ENCODE peak calls at places on chromosomes 16 and 17, in six cellular contexts. G is MM.1S; K is tibial nerve; T is testis; I is IMR-90; F is CD8-positive, alpha-beta memory T cell. M is an unnamed sample.

GRCh38 chr16:49470550-49470949 is 96.9 kb downstream of the C16orf78 start:
- DNase-seq in I (no peak), F (no peak), K (no peak), T (no peak), G (no peak), M (peak)

GRCh38 chr17:50123649-50124349 is 6.2 kb downstream of the SAMD14 start:
- DNase-seq in F (no peak), K (no peak), T (no peak), I (peak), G (no peak), M (no peak)

GRCh38 chr17:29154516-29155234 is 25.5 kb downstream of the MYO18A start:
- DNase-seq in I (no peak), T (no peak), K (no peak), F (no peak), G (no peak), M (peak)

GRCh38 chr17:48024149-48025039 is 13.2 kb downstream of the COPZ2 start:
- DNase-seq in K (peak), G (peak), T (no peak), F (peak), I (no peak), M (peak)

GRCh38 chr16:3193221-3194212 is 5.5 kb downstream of the OR1F1 start:
- DNase-seq in F (no peak), I (no peak), T (no peak), K (no peak), G (no peak), M (no peak)

GRCh38 chr16:86664518-86665318 is 86.4 kb downstream of the FOXL1 start:
- DNase-seq in G (no peak), I (peak), F (no peak), K (no peak), T (no peak), M (no peak)

GRCh38 chr16:72787519-72788268 is 260.2 kb downstream of the ZFHX3 start:
- DNase-seq in G (peak), I (peak), K (peak), F (peak), T (peak), M (peak)

GRCh38 chr17:4375039-4375748 is 8.7 kb upstream of the UBE2G1 start:
- DNase-seq in G (peak), K (no peak), I (no peak), F (no peak), T (no peak), M (no peak)

GRCh38 chr17:63358111-63358839 is 87.8 kb downstream of the CYB561 start:
- DNase-seq in I (peak), T (no peak), G (no peak), F (no peak), K (no peak), M (no peak)

GRCh38 chr16:81136331-81137011 is 40.3 kb upstream of the GCSH start:
- DNase-seq in G (no peak), F (no peak), K (peak), I (no peak), T (no peak), M (no peak)

GRCh38 chr16:11629071-11630030 is 38.9 kb upstream of the SNN start:
- DNase-seq in T (peak), I (peak), K (no peak), F (no peak), G (peak), M (no peak)

GRCh38 chr16:11626657-11627291 is 40.1 kb upstream of the LITAF start:
- DNase-seq in T (no peak), I (no peak), K (no peak), G (no peak), F (no peak), M (no peak)

GRCh38 chr16:11627822-11628457 is 40.3 kb upstream of the SNN start:
- DNase-seq in I (peak), K (no peak), T (no peak), G (no peak), F (no peak), M (no peak)

GRCh38 chr16:11625769-11626168 is 39.0 kb upstream of the LITAF start:
- DNase-seq in G (no peak), K (no peak), F (no peak), T (no peak), I (peak), M (no peak)

DNA sequence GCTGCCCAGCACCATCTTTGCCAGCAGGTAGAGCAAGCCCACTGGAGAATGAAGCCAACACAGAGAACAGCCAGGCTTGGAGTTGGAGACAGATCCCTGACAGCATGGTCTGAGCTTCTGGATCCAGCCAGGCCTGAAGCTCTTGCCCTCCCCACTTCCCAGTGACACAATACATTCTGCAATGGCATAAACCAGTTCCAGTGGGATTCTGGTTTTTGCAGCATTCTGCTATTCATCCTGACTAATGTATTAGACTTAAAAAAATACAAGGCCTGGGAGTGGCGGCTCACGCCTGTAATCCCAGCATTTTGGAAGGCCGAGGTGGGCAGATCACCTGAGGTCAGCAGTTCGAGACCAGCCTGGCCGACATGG is 40.6 kb upstream of the LITAF start:
- DNase-seq in F (no peak), K (no peak), I (no peak), G (no peak), T (no peak), M (no peak)
- H3K4me3 ChIP-seq in F (no peak), K (no peak), I (no peak), G (no peak), T (no peak), M (no peak)

DNA sequence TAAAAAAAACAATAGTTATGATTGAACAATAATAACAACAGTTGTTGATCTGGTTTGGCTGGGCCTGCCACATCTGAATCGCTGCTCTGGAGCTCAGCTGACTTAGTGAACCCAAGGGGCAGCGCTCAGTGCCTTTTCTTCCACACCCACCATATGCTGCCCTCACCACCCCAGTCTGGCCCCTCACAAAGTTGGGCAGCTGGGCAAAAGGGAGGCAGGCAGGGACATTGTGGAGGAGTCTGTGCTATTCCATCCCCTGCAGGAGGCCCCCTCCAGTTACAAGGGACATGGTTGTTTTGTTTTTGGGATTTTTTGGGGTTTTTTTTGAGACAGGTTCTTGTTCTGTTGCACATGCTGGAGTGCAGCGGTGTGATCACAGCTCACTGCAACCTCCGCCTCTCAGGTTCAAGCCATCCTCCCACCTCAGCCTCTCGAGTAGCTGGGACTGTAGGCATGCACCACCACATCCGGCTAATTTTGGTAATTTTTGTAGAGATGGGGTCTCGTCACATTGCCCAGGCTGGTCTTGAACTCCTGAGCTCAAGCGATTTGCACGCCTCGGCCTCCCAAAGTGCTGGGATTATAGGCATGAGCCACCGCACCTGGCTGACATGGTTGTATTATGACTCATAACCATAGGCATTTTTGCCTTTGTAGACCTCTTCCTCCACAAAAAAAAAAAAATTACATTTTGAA is 8.6 kb upstream of the PECAM1 start:
- DNase-seq in F (no peak), G (no peak), I (no peak), K (no peak), T (no peak), M (no peak)
- H3K27ac ChIP-seq in F (no peak), G (no peak), I (no peak), K (no peak), T (peak), M (no peak)

GRCh38 chr17:81991684-81992513 is 14.5 kb downstream of the ASPSCR1 start:
- DNase-seq in T (no peak), F (no peak), G (no peak), I (peak), K (no peak), M (peak)
- H3K4me3 ChIP-seq in T (no peak), F (no peak), G (no peak), I (no peak), K (peak), M (peak)

GRCh38 chr17:19796457-19796856 is 48.4 kb upstream of the ALDH3A1 start:
- DNase-seq in T (no peak), F (no peak), I (no peak), K (no peak), G (no peak), M (no peak)

GRCh38 chr17:19805006-19805405 is 56.9 kb upstream of the ALDH3A1 start:
- DNase-seq in G (no peak), T (no peak), F (no peak), K (no peak), I (peak), M (no peak)

GRCh38 chr17:19799796-19800195 is 51.7 kb upstream of the ALDH3A1 start:
- DNase-seq in I (no peak), F (no peak), T (no peak), K (no peak), G (no peak), M (no peak)

GRCh38 chr17:19800571-19800970 is 52.5 kb upstream of the ALDH3A1 start:
- DNase-seq in I (no peak), K (no peak), G (no peak), F (no peak), T (no peak), M (no peak)
- H3K27ac ChIP-seq in I (no peak), K (no peak), G (no peak), F (no peak), T (no peak), M (no peak)

GRCh38 chr17:80065478-80066170 is 29.2 kb downstream of the CCDC40 start:
- DNase-seq in T (no peak), G (no peak), I (no peak), F (no peak), K (no peak), M (no peak)
- H3K4me3 ChIP-seq in T (no peak), G (no peak), I (no peak), F (no peak), K (no peak), M (no peak)

GRCh38 chr17:78121801-78122220 is 6.7 kb downstream of the TMC6 start:
- DNase-seq in K (no peak), F (no peak), T (no peak), I (no peak), G (no peak), M (no peak)
- H3K27ac ChIP-seq in K (peak), F (peak), T (no peak), I (no peak), G (peak), M (no peak)

M was measured in psoas muscle.